ENCODE peak calls at places on chromosomes 2 and 18, in eight cellular contexts. Z, V, R, M, L, B, X and I are unnamed samples.

GRCh38 chr18:74731097-74731496 is 133.4 kb downstream of the ZNF407 start:
- DNase-seq in Z (no peak), X (no peak), L (no peak), V (peak), R (peak), B (no peak), M (no peak), I (no peak)

GRCh38 chr2:120220756-120221155 is 2.4 kb downstream of the TMEM185B start:
- DNase-seq in B (no peak), L (no peak), V (no peak), R (no peak), M (no peak), Z (no peak), X (no peak), I (no peak)

GRCh38 chr18:45171575-45172225 is 443.6 kb upstream of the SLC14A2 start:
- DNase-seq in R (no peak), B (no peak), M (no peak), Z (no peak), V (peak), L (no peak), X (no peak), I (no peak)

GRCh38 chr2:85873679-85874078 is 15.1 kb downstream of the ST3GAL5 start:
- DNase-seq in Z (no peak), X (no peak), M (no peak), B (no peak), V (peak), R (peak), L (no peak), I (no peak)

GRCh38 chr2:199985625-199986207 is 30.3 kb downstream of the MAIP1 start:
- DNase-seq in M (peak), V (peak), X (peak), R (peak), L (peak), B (peak), Z (peak), I (no peak)

GRCh38 chr2:27832396-27832795 is 57.8 kb downstream of the RBKS start:
- DNase-seq in V (peak), M (no peak), L (no peak), Z (no peak), B (no peak), R (peak), X (no peak), I (no peak)

GRCh38 chr2:29284671-29285070 is 169.5 kb downstream of the CLIP4 start:
- DNase-seq in B (no peak), Z (no peak), R (no peak), X (no peak), V (no peak), M (no peak), L (no peak), I (no peak)

GRCh38 chr2:154952346-154953010 is 254.0 kb downstream of the KCNJ3 start:
- DNase-seq in L (no peak), Z (no peak), B (no peak), V (no peak), M (peak), X (no peak), R (no peak), I (no peak)

GRCh38 chr2:197777823-197778407 is 7.2 kb downstream of the BOLL start:
- DNase-seq in R (peak), M (peak), X (peak), V (peak), B (no peak), L (peak), Z (no peak), I (peak)

GRCh38 chr2:128466377-128467175 is 147.9 kb upstream of the HS6ST1 start:
- DNase-seq in L (no peak), V (peak), M (no peak), Z (no peak), R (peak), X (no peak), B (no peak), I (no peak)

GRCh38 chr2:163736433-163737168 is 793 bp upstream of the FIGN start:
- DNase-seq in L (peak), M (peak), B (no peak), V (no peak), R (peak), Z (peak), X (no peak), I (no peak)

GRCh38 chr2:163735692-163736432 is at the start of gene FIGN:
- DNase-seq in R (peak), B (no peak), V (peak), L (peak), X (no peak), M (peak), Z (peak), I (no peak)

GRCh38 chr2:163737169-163737439 is 1.3 kb upstream of the FIGN start:
- DNase-seq in R (no peak), X (no peak), L (no peak), Z (no peak), B (no peak), M (no peak), V (no peak), I (no peak)

GRCh38 chr2:163734911-163735691 is 707 bp downstream of the FIGN start:
- DNase-seq in L (peak), V (peak), Z (no peak), M (peak), R (peak), B (no peak), X (no peak), I (no peak)

DNA sequence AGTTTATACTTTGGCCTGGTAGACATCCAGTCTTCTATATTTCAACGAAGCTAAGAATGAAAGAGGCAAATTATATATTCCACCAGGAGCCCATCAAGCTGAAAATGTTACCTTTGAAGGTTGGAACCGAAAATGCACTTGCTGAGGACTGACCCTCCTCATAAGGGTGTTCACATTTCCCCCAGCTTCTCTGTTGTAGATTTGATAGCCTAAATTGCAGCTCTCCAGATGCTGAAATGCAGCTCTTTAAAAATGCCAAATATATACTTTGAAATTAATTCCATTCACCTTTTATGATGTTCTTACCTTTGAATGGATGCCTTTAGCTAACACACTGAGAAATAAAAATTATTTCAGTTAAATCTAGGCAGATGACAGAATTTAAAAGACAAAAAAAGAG is 1.8 kb upstream of the FIGN start:
- DNase-seq in V (no peak), Z (no peak), B (no peak), M (no peak), R (no peak), L (no peak), X (no peak), I (no peak)
- H3K4me3 ChIP-seq in V (no peak), Z (no peak), B (no peak), M (peak), R (no peak), L (no peak), X (no peak), I (no peak)

GRCh38 chr18:50970006-50970405 is 2.2 kb downstream of the ELAC1 start:
- DNase-seq in V (no peak), B (no peak), Z (no peak), M (no peak), R (no peak), L (no peak), X (no peak), I (no peak)

GRCh38 chr18:50973367-50974126 is 5.7 kb downstream of the ELAC1 start:
- DNase-seq in M (no peak), V (peak), X (no peak), B (no peak), R (peak), Z (no peak), L (peak), I (no peak)

GRCh38 chr18:50967714-50968661 is at the start of gene ELAC1:
- DNase-seq in R (peak), V (peak), M (peak), X (peak), Z (peak), L (peak), B (peak), I (peak)

DNA sequence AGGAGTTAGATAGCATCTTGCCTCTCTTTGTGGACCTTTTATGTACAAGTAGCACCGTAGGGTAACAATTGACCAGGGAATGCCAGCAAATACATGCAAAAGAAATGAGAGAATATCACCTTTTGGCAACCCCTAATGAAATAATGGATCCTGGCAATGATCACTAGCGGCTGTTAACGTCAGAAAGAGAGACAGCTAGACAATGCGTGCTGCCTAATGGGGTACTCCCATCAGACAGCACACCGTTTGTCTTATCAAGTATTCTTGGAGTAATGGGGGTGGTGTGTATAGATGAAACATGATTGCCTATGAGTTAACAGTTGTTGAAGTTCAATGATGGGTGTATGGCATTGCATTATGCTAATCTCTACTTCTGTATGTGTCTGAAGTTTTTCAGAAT is 1.6 kb downstream of the ELAC1 start:
- DNase-seq in L (no peak), R (no peak), M (no peak), B (no peak), Z (no peak), V (no peak), X (no peak), I (no peak)
- H3K4me3 ChIP-seq in L (peak), R (peak), M (no peak), B (no peak), Z (no peak), V (no peak), X (no peak), I (peak)

GRCh38 chr2:3520591-3520990 is 1.3 kb upstream of the ADI1 start:
- DNase-seq in V (no peak), L (no peak), B (no peak), X (no peak), Z (no peak), R (no peak), M (no peak), I (no peak)
- H3K4me3 ChIP-seq in V (no peak), L (no peak), B (no peak), X (no peak), Z (no peak), R (no peak), M (no peak), I (no peak)

DNA sequence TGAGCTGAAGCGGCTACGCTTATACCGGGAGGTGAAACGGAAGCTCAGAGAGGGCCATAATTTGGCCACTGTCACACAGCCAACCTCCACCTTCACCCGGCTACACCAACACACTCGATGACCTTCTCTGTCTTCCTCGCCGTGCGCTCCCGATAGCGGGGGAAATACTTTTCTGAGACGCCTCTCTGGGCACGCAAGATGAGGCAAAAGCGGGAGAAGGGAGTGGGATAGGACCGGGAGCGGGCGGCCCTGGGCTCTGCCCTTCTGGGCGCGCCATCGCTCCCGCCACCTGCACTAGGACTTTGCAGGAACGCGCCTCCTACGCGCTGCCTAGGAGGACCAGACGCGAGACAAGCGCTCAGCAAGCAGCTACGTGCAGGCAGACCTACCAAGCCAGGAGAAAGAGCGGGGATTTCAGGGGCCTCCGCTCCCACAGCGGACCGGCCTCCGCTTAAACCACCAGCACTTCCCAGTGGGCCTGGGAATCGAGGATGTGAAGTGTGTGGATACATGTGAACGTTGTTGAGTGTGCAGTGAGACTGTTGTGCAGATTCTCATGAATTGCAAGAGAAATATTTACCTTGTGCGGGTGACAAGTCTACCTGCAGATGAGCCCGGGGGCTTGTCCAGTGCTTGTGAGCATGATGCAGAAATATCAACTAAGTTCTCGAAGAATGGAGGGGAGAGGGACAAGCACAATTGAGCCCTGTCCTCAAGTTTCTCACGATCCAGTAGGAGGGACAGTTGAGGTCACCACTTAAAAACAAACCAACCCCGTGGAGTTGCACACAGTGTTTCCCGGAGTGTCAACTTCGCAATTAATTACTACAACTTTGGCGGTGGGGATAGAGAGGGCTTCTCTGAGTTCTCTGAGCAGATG is 11.5 kb downstream of the SIX3 start:
- DNase-seq in L (no peak), B (no peak), Z (no peak), X (no peak), M (no peak), R (no peak), V (no peak), I (no peak)
- H3K4me3 ChIP-seq in L (no peak), B (peak), Z (no peak), X (no peak), M (peak), R (peak), V (peak), I (no peak)

GRCh38 chr2:174053784-174054183 is 88.6 kb upstream of the SP3 start:
- DNase-seq in X (no peak), M (no peak), L (peak), R (no peak), B (no peak), V (no peak), Z (no peak), I (no peak)
- H3K4me3 ChIP-seq in X (no peak), M (no peak), L (peak), R (peak), B (no peak), V (no peak), Z (no peak), I (no peak)

DNA sequence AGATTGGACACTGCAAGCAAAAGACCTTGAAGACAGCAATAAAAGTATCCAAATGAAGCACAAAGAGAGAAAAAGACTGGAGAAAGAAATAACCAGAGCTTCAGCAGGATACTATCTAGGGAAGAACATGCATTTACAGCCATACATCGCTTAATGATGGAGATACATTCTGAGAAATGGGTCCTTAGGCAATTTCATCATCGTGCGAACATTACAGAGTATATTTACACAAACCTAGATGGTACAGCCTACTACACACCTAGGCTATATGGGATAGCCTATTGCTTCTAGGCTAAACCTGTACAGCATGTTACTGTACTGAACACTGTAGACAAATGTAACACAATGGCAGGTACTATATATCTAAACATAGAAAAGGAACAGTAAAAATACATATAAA is 11.9 kb downstream of the OLA1 start:
- DNase-seq in M (no peak), X (no peak), V (no peak), B (no peak), R (no peak), Z (no peak), L (no peak), I (no peak)
- H3K4me3 ChIP-seq in M (no peak), X (no peak), V (no peak), B (no peak), R (no peak), Z (no peak), L (no peak), I (no peak)

GRCh38 chr2:217218269-217219140 is 358.6 kb upstream of the TNP1 start:
- DNase-seq in X (no peak), Z (no peak), M (no peak), L (no peak), R (peak), B (no peak), V (peak), I (peak)
- H3K4me3 ChIP-seq in X (no peak), Z (no peak), M (no peak), L (no peak), R (no peak), B (no peak), V (no peak), I (no peak)